ENCODE peak calls at places on chromosomes 2 and 18, in five cellular contexts. One of them, this sample, is unnamed.

GRCh38 chr2:64637000-64637628 is 16.6 kb downstream of the SERTAD2 start:
- DNase-seq in sigmoid colon: no peak
- DNase-seq in WTC11: no peak
- DNase-seq in activated CD8-positive, alpha-beta T cell treated with anti-CD3 and anti-CD28 coated beads for 36 hours: peak
- DNase-seq in right atrium auricular region: no peak
- DNase-seq in this sample: peak

GRCh38 chr2:159942149-159942548 is 120.3 kb downstream of the PLA2R1 start:
- DNase-seq in sigmoid colon: no peak
- DNase-seq in WTC11: no peak
- DNase-seq in activated CD8-positive, alpha-beta T cell treated with anti-CD3 and anti-CD28 coated beads for 36 hours: no peak
- DNase-seq in right atrium auricular region: no peak
- DNase-seq in this sample: no peak

GRCh38 chr2:215845839-215846586 is 167.3 kb downstream of the MREG start:
- DNase-seq in sigmoid colon: no peak
- DNase-seq in WTC11: no peak
- DNase-seq in activated CD8-positive, alpha-beta T cell treated with anti-CD3 and anti-CD28 coated beads for 36 hours: no peak
- DNase-seq in right atrium auricular region: no peak
- DNase-seq in this sample: peak

GRCh38 chr2:18384242-18384641 is 176.2 kb downstream of the RDH14 start:
- DNase-seq in sigmoid colon: no peak
- DNase-seq in WTC11: no peak
- DNase-seq in activated CD8-positive, alpha-beta T cell treated with anti-CD3 and anti-CD28 coated beads for 36 hours: no peak
- DNase-seq in right atrium auricular region: no peak
- DNase-seq in this sample: no peak

GRCh38 chr2:231745303-231746038 is 35.6 kb downstream of the PDE6D start:
- DNase-seq in sigmoid colon: no peak
- DNase-seq in WTC11: no peak
- DNase-seq in activated CD8-positive, alpha-beta T cell treated with anti-CD3 and anti-CD28 coated beads for 36 hours: no peak
- DNase-seq in right atrium auricular region: no peak
- DNase-seq in this sample: no peak

GRCh38 chr2:149093579-149093978 is 55.1 kb downstream of the LYPD6B start:
- DNase-seq in sigmoid colon: no peak
- DNase-seq in WTC11: no peak
- DNase-seq in activated CD8-positive, alpha-beta T cell treated with anti-CD3 and anti-CD28 coated beads for 36 hours: no peak
- DNase-seq in right atrium auricular region: no peak
- DNase-seq in this sample: no peak

GRCh38 chr2:239312741-239313246 is 88.0 kb downstream of the HDAC4 start:
- DNase-seq in sigmoid colon: peak
- DNase-seq in WTC11: no peak
- DNase-seq in activated CD8-positive, alpha-beta T cell treated with anti-CD3 and anti-CD28 coated beads for 36 hours: no peak
- DNase-seq in right atrium auricular region: peak
- DNase-seq in this sample: no peak

GRCh38 chr2:124670187-124670586 is 645.1 kb downstream of the CNTNAP5 start:
- DNase-seq in sigmoid colon: no peak
- DNase-seq in WTC11: no peak
- DNase-seq in activated CD8-positive, alpha-beta T cell treated with anti-CD3 and anti-CD28 coated beads for 36 hours: no peak
- DNase-seq in right atrium auricular region: no peak
- DNase-seq in this sample: no peak

GRCh38 chr2:201969241-201969937 is 64.3 kb upstream of the FZD7 start:
- DNase-seq in sigmoid colon: peak
- DNase-seq in WTC11: no peak
- DNase-seq in activated CD8-positive, alpha-beta T cell treated with anti-CD3 and anti-CD28 coated beads for 36 hours: no peak
- DNase-seq in right atrium auricular region: no peak
- DNase-seq in this sample: no peak

GRCh38 chr2:48714240-48714639 is 41.3 kb downstream of the LHCGR start:
- DNase-seq in sigmoid colon: no peak
- DNase-seq in WTC11: no peak
- DNase-seq in activated CD8-positive, alpha-beta T cell treated with anti-CD3 and anti-CD28 coated beads for 36 hours: no peak
- DNase-seq in right atrium auricular region: no peak
- DNase-seq in this sample: no peak

GRCh38 chr2:74048147-74048546 is 63.4 kb downstream of the TET3 start:
- DNase-seq in sigmoid colon: no peak
- DNase-seq in WTC11: no peak
- DNase-seq in activated CD8-positive, alpha-beta T cell treated with anti-CD3 and anti-CD28 coated beads for 36 hours: no peak
- DNase-seq in right atrium auricular region: no peak
- DNase-seq in this sample: no peak

GRCh38 chr2:27765621-27766286 is 5.8 kb upstream of the MRPL33 start:
- DNase-seq in sigmoid colon: peak
- DNase-seq in WTC11: no peak
- DNase-seq in activated CD8-positive, alpha-beta T cell treated with anti-CD3 and anti-CD28 coated beads for 36 hours: peak
- DNase-seq in right atrium auricular region: no peak
- DNase-seq in this sample: no peak

GRCh38 chr2:48183991-48184390 is 277.7 kb upstream of the FBXO11 start:
- DNase-seq in sigmoid colon: no peak
- DNase-seq in WTC11: no peak
- DNase-seq in activated CD8-positive, alpha-beta T cell treated with anti-CD3 and anti-CD28 coated beads for 36 hours: no peak
- DNase-seq in right atrium auricular region: no peak
- DNase-seq in this sample: no peak

GRCh38 chr2:70124983-70125480 is 37.8 kb downstream of the PCBP1 start:
- DNase-seq in sigmoid colon: peak
- DNase-seq in WTC11: peak
- DNase-seq in activated CD8-positive, alpha-beta T cell treated with anti-CD3 and anti-CD28 coated beads for 36 hours: peak
- DNase-seq in right atrium auricular region: peak
- DNase-seq in this sample: peak

GRCh38 chr18:34659579-34660517 is 50.2 kb upstream of the DTNA start:
- DNase-seq in sigmoid colon: peak
- DNase-seq in WTC11: peak
- DNase-seq in activated CD8-positive, alpha-beta T cell treated with anti-CD3 and anti-CD28 coated beads for 36 hours: no peak
- DNase-seq in right atrium auricular region: peak
- DNase-seq in this sample: no peak

GRCh38 chr2:222864296-222864695 is 3.5 kb downstream of the ACSL3 start:
- DNase-seq in sigmoid colon: no peak
- DNase-seq in WTC11: peak
- DNase-seq in activated CD8-positive, alpha-beta T cell treated with anti-CD3 and anti-CD28 coated beads for 36 hours: no peak
- DNase-seq in right atrium auricular region: no peak
- DNase-seq in this sample: no peak

GRCh38 chr2:205361272-205361671 is 321.0 kb upstream of the NRP2 start:
- DNase-seq in sigmoid colon: no peak
- DNase-seq in WTC11: no peak
- DNase-seq in activated CD8-positive, alpha-beta T cell treated with anti-CD3 and anti-CD28 coated beads for 36 hours: no peak
- DNase-seq in right atrium auricular region: no peak
- DNase-seq in this sample: no peak

GRCh38 chr2:152106464-152106863 is 7.6 kb upstream of the CACNB4 start:
- DNase-seq in sigmoid colon: no peak
- DNase-seq in WTC11: no peak
- DNase-seq in activated CD8-positive, alpha-beta T cell treated with anti-CD3 and anti-CD28 coated beads for 36 hours: no peak
- DNase-seq in right atrium auricular region: no peak
- DNase-seq in this sample: no peak

GRCh38 chr18:59051470-59052165 is 88.1 kb upstream of the SEC11C start:
- DNase-seq in sigmoid colon: no peak
- DNase-seq in WTC11: no peak
- DNase-seq in activated CD8-positive, alpha-beta T cell treated with anti-CD3 and anti-CD28 coated beads for 36 hours: no peak
- DNase-seq in right atrium auricular region: no peak
- DNase-seq in this sample: no peak

GRCh38 chr2:38129410-38129809 is 53.5 kb upstream of the CYP1B1 start:
- DNase-seq in sigmoid colon: no peak
- DNase-seq in WTC11: no peak
- DNase-seq in activated CD8-positive, alpha-beta T cell treated with anti-CD3 and anti-CD28 coated beads for 36 hours: no peak
- DNase-seq in right atrium auricular region: no peak
- DNase-seq in this sample: no peak

GRCh38 chr2:183927367-183928355 is 670.7 kb upstream of the ZNF804A start:
- DNase-seq in sigmoid colon: peak
- DNase-seq in WTC11: no peak
- DNase-seq in activated CD8-positive, alpha-beta T cell treated with anti-CD3 and anti-CD28 coated beads for 36 hours: no peak
- DNase-seq in right atrium auricular region: no peak
- DNase-seq in this sample: no peak

GRCh38 chr2:106205488-106205887 is 11.4 kb upstream of the UXS1 start:
- DNase-seq in sigmoid colon: no peak
- DNase-seq in WTC11: no peak
- DNase-seq in activated CD8-positive, alpha-beta T cell treated with anti-CD3 and anti-CD28 coated beads for 36 hours: no peak
- DNase-seq in right atrium auricular region: no peak
- DNase-seq in this sample: no peak

GRCh38 chr2:210586381-210586780 is 30.0 kb downstream of the CPS1 start:
- DNase-seq in sigmoid colon: no peak
- DNase-seq in WTC11: no peak
- DNase-seq in activated CD8-positive, alpha-beta T cell treated with anti-CD3 and anti-CD28 coated beads for 36 hours: no peak
- DNase-seq in right atrium auricular region: no peak
- DNase-seq in this sample: no peak

GRCh38 chr2:23269747-23270146 is 115.2 kb upstream of the KLHL29 start:
- DNase-seq in sigmoid colon: no peak
- DNase-seq in WTC11: no peak
- DNase-seq in activated CD8-positive, alpha-beta T cell treated with anti-CD3 and anti-CD28 coated beads for 36 hours: no peak
- DNase-seq in right atrium auricular region: no peak
- DNase-seq in this sample: no peak

GRCh38 chr2:70450641-70451250 is 102.9 kb downstream of the TGFA start:
- DNase-seq in sigmoid colon: peak
- DNase-seq in WTC11: no peak
- DNase-seq in activated CD8-positive, alpha-beta T cell treated with anti-CD3 and anti-CD28 coated beads for 36 hours: no peak
- DNase-seq in right atrium auricular region: peak
- DNase-seq in this sample: no peak

GRCh38 chr2:186558512-186559276 is 31.2 kb upstream of the ITGAV start:
- DNase-seq in sigmoid colon: no peak
- DNase-seq in WTC11: no peak
- DNase-seq in activated CD8-positive, alpha-beta T cell treated with anti-CD3 and anti-CD28 coated beads for 36 hours: no peak
- DNase-seq in right atrium auricular region: no peak
- DNase-seq in this sample: no peak

GRCh38 chr18:21682276-21683051 is 22.1 kb downstream of the ABHD3 start:
- DNase-seq in sigmoid colon: no peak
- DNase-seq in WTC11: no peak
- DNase-seq in activated CD8-positive, alpha-beta T cell treated with anti-CD3 and anti-CD28 coated beads for 36 hours: peak
- DNase-seq in right atrium auricular region: no peak
- DNase-seq in this sample: peak

GRCh38 chr2:120598416-120598815 is 137.3 kb upstream of the GLI2 start:
- DNase-seq in sigmoid colon: no peak
- DNase-seq in WTC11: no peak
- DNase-seq in activated CD8-positive, alpha-beta T cell treated with anti-CD3 and anti-CD28 coated beads for 36 hours: no peak
- DNase-seq in right atrium auricular region: no peak
- DNase-seq in this sample: no peak

GRCh38 chr2:28627722-28628480 is 123.7 kb upstream of the PPP1CB start:
- DNase-seq in sigmoid colon: peak
- DNase-seq in WTC11: no peak
- DNase-seq in activated CD8-positive, alpha-beta T cell treated with anti-CD3 and anti-CD28 coated beads for 36 hours: peak
- DNase-seq in right atrium auricular region: no peak
- DNase-seq in this sample: no peak

GRCh38 chr2:73740767-73741166 is 3.6 kb upstream of the TPRKB start:
- DNase-seq in sigmoid colon: no peak
- DNase-seq in WTC11: no peak
- DNase-seq in activated CD8-positive, alpha-beta T cell treated with anti-CD3 and anti-CD28 coated beads for 36 hours: no peak
- DNase-seq in right atrium auricular region: no peak
- DNase-seq in this sample: no peak

GRCh38 chr2:181368036-181368435 is 89.2 kb upstream of the ITGA4 start:
- DNase-seq in sigmoid colon: no peak
- DNase-seq in WTC11: no peak
- DNase-seq in activated CD8-positive, alpha-beta T cell treated with anti-CD3 and anti-CD28 coated beads for 36 hours: no peak
- DNase-seq in right atrium auricular region: no peak
- DNase-seq in this sample: no peak

GRCh38 chr2:98771771-98772521 is 41.0 kb upstream of the MGAT4A start:
- DNase-seq in sigmoid colon: no peak
- DNase-seq in WTC11: no peak
- DNase-seq in activated CD8-positive, alpha-beta T cell treated with anti-CD3 and anti-CD28 coated beads for 36 hours: peak
- DNase-seq in right atrium auricular region: no peak
- DNase-seq in this sample: peak

GRCh38 chr2:80971-81736 is 34.8 kb upstream of the FAM110C start:
- DNase-seq in sigmoid colon: no peak
- DNase-seq in WTC11: no peak
- DNase-seq in activated CD8-positive, alpha-beta T cell treated with anti-CD3 and anti-CD28 coated beads for 36 hours: no peak
- DNase-seq in right atrium auricular region: no peak
- DNase-seq in this sample: no peak

GRCh38 chr2:100817388-100817985 is 2.5 kb upstream of the NPAS2 start:
- DNase-seq in sigmoid colon: no peak
- DNase-seq in WTC11: no peak
- DNase-seq in activated CD8-positive, alpha-beta T cell treated with anti-CD3 and anti-CD28 coated beads for 36 hours: no peak
- DNase-seq in right atrium auricular region: no peak
- DNase-seq in this sample: no peak

DNA sequence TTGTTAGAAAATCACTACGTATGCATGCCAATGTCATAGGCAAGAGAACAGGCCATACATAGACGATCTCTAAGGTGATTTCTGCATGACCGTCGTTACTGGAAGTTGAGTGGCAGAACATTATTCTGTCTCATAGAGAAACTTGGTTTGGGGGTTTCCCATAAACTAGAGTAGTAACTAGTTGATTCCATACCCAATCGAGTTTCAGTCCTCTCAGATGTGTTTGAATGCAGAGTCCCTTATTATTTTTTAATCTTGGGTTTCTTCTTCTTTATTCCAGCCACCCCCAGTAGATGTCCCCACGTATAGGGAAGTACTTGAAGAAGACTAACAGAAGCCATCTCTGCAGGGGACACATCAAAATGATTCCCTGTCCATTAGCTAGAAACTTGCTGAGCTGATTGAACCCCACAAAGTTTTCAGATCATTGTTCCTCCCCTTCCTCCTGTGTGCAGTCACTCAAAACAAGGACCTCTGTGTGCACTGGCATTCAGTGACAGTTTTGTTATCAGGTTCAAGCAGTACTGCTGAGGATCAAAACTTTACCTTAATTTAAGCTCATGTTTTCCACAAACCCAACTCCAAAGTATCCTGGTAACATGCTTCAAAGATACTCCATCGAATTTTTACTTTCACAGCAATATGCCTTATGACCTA is 68.4 kb upstream of the CDCA7 start:
- DNase-seq in sigmoid colon: no peak
- DNase-seq in WTC11: no peak
- DNase-seq in activated CD8-positive, alpha-beta T cell treated with anti-CD3 and anti-CD28 coated beads for 36 hours: no peak
- DNase-seq in right atrium auricular region: no peak
- DNase-seq in this sample: peak
- TF ChIP-seq CTCF in sigmoid colon: no peak
- TF ChIP-seq CTCF in WTC11: no peak
- TF ChIP-seq CTCF in activated CD8-positive, alpha-beta T cell treated with anti-CD3 and anti-CD28 coated beads for 36 hours: no peak
- TF ChIP-seq CTCF in right atrium auricular region: no peak
- TF ChIP-seq CTCF in this sample: peak

GRCh38 chr2:61017556-61018318 is at the start of the genes PEX13 and PUS10:
- DNase-seq in sigmoid colon: peak
- DNase-seq in WTC11: peak
- DNase-seq in activated CD8-positive, alpha-beta T cell treated with anti-CD3 and anti-CD28 coated beads for 36 hours: peak
- DNase-seq in right atrium auricular region: peak
- DNase-seq in this sample: peak
- TF ChIP-seq CTCF in sigmoid colon: no peak
- TF ChIP-seq CTCF in WTC11: no peak
- TF ChIP-seq CTCF in activated CD8-positive, alpha-beta T cell treated with anti-CD3 and anti-CD28 coated beads for 36 hours: no peak
- TF ChIP-seq CTCF in right atrium auricular region: no peak
- TF ChIP-seq CTCF in this sample: no peak

DNA sequence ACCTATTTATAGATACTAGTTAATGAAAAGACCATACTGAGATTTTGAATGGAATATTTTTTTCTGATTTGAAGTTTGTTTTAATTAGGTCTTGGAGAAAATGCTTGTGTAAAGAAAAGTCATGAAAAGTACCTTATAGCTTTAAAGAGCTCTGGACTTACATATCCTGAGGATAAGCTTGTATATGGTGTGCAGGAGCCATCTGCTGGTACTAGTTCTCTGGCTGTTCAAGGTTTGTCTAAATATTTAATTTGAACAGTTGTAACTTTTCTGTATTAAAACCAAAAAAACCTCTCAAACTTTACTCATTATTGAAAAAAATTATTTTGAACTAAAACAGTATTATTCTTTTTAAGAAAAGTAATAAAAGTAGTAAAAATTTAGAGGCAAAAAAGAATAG is 50.2 kb downstream of the UBR3 start:
- DNase-seq in sigmoid colon: no peak
- DNase-seq in WTC11: no peak
- DNase-seq in activated CD8-positive, alpha-beta T cell treated with anti-CD3 and anti-CD28 coated beads for 36 hours: peak
- DNase-seq in right atrium auricular region: no peak
- DNase-seq in this sample: no peak
- TF ChIP-seq CTCF in sigmoid colon: no peak
- TF ChIP-seq CTCF in WTC11: no peak
- TF ChIP-seq CTCF in activated CD8-positive, alpha-beta T cell treated with anti-CD3 and anti-CD28 coated beads for 36 hours: no peak
- TF ChIP-seq CTCF in right atrium auricular region: no peak
- TF ChIP-seq CTCF in this sample: peak

GRCh38 chr2:101985101-101985792 is 6.5 kb upstream of the IL1R2 start:
- DNase-seq in sigmoid colon: no peak
- DNase-seq in WTC11: no peak
- DNase-seq in activated CD8-positive, alpha-beta T cell treated with anti-CD3 and anti-CD28 coated beads for 36 hours: no peak
- DNase-seq in right atrium auricular region: no peak
- DNase-seq in this sample: no peak
- TF ChIP-seq CTCF in sigmoid colon: no peak
- TF ChIP-seq CTCF in WTC11: no peak
- TF ChIP-seq CTCF in activated CD8-positive, alpha-beta T cell treated with anti-CD3 and anti-CD28 coated beads for 36 hours: no peak
- TF ChIP-seq CTCF in right atrium auricular region: no peak
- TF ChIP-seq CTCF in this sample: no peak